ENCODE peak calls at places on chromosome 2, in five cellular contexts. Z, F, W, J and G are unnamed samples. For H3K4me1, the result is how much of the 10 kb centered on the place peaks cover.

GRCh38 chr2:40192864-40193669 is 258.8 kb downstream of the SLC8A1 start:
- DNase-seq in W (peak), Z (no peak), F (no peak), J (no peak), G (no peak)

GRCh38 chr2:153047220-153047619 is 328.8 kb downstream of the ARL6IP6 start:
- DNase-seq in F (no peak), W (no peak), J (no peak), Z (no peak), G (no peak)

GRCh38 chr2:48247171-48247570 is 282.8 kb upstream of the STON1 start:
- DNase-seq in Z (no peak), F (no peak), J (no peak), W (no peak), G (no peak)

GRCh38 chr2:10405441-10405840 is 42.7 kb downstream of the ODC1 start:
- DNase-seq in F (no peak), W (peak), Z (peak), J (no peak), G (no peak)

GRCh38 chr2:172098650-172099471 is 3.8 kb downstream of the DLX2 start:
- DNase-seq in J (peak), F (no peak), W (peak), Z (peak), G (peak)

GRCh38 chr2:181984814-181985631 is 630 bp upstream of the PPP1R1C start:
- DNase-seq in J (no peak), W (no peak), F (no peak), Z (no peak), G (no peak)

GRCh38 chr2:168687314-168687713 is 115.1 kb upstream of the NOSTRIN start:
- DNase-seq in J (peak), F (peak), W (peak), Z (no peak), G (no peak)

GRCh38 chr2:163800889-163801498 is 65.2 kb upstream of the FIGN start:
- DNase-seq in W (peak), Z (no peak), F (no peak), J (no peak), G (no peak)

GRCh38 chr2:39499336-39499735 is 62.3 kb upstream of the MAP4K3 start:
- DNase-seq in W (peak), Z (no peak), F (no peak), J (no peak), G (no peak)

GRCh38 chr2:157842106-157842879 is 33.8 kb downstream of the ACVR1 start:
- DNase-seq in W (no peak), Z (no peak), F (no peak), J (no peak), G (no peak)

GRCh38 chr2:157839822-157840221 is 36.3 kb downstream of the ACVR1 start:
- DNase-seq in Z (no peak), F (no peak), J (no peak), W (no peak), G (no peak)

GRCh38 chr2:157841485-157841884 is 34.6 kb downstream of the ACVR1 start:
- DNase-seq in J (no peak), Z (no peak), W (no peak), F (no peak), G (no peak)

GRCh38 chr2:157839162-157839801 is 36.8 kb downstream of the ACVR1 start:
- DNase-seq in J (no peak), W (peak), Z (no peak), F (no peak), G (no peak)

DNA sequence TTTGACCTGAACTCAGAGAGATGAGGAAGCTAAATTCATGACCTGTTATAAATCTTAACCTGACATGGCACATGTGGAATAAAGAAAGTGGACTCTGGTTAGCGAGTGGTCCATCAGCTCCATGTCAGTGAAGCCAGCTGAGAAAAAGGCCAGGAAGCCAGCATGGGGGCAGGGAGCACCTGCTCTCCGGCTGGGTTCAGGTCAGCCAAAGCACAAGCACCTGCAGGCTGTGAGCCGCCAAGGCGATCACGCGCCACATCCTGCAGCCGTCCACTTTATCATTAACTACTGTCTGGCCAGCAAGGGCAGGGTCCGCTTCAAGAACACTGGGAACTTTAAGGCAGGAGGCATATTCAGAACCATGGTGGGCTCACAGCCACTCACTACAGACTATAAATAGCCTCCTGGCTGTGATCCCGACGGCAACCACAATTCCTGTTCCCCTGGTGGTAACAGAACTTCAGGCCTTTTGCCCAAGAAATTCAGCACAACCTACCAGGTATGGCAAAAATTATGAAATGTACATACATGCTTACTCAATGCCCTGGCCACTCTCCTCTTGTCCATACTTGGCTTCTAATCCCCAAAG is 35.5 kb downstream of the ACVR1 start:
- DNase-seq in F (no peak), Z (peak), W (no peak), J (no peak), G (no peak)
- H3K4me1 ChIP-seq in F (under half), Z (half or more), W (under half), J (under half), G (under half)

DNA sequence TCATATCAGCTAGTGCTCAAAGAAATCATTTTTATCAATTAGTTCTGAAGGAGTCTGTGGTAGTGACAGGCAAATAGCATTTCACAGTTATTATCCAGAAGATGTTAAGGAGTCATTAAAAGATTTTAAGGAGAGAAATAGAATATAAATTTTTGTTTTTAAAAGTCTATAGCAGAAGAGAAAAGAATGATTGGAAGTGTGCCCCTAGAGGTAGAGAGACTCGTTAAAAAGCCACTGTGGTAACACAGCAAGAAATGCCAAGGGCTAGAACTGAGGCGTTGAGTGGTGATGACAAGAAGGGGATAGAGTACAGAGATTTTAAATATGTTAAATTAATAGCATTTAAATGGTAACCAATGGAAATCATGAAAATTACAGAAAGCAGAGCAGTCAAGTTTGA is 78.3 kb downstream of the VWC2L start:
- DNase-seq in Z (no peak), J (no peak), F (no peak), W (no peak), G (no peak)
- TF ChIP-seq CTCF in Z (no peak), J (no peak), F (peak), W (peak), G (no peak)

GRCh38 chr2:73985318-73986084 is 791 bp downstream of the TET3 start:
- DNase-seq in W (peak), J (peak), Z (peak), F (peak), G (no peak)

GRCh38 chr2:73987948-73988700 is 3.4 kb downstream of the TET3 start:
- DNase-seq in J (no peak), W (no peak), Z (no peak), F (no peak), G (no peak)

GRCh38 chr2:73986085-73986680 is 1.5 kb downstream of the TET3 start:
- DNase-seq in F (peak), J (peak), W (no peak), Z (no peak), G (no peak)

GRCh38 chr2:73984922-73985317 is 210 bp downstream of the TET3 start:
- DNase-seq in J (peak), F (no peak), Z (no peak), W (peak), G (no peak)

DNA sequence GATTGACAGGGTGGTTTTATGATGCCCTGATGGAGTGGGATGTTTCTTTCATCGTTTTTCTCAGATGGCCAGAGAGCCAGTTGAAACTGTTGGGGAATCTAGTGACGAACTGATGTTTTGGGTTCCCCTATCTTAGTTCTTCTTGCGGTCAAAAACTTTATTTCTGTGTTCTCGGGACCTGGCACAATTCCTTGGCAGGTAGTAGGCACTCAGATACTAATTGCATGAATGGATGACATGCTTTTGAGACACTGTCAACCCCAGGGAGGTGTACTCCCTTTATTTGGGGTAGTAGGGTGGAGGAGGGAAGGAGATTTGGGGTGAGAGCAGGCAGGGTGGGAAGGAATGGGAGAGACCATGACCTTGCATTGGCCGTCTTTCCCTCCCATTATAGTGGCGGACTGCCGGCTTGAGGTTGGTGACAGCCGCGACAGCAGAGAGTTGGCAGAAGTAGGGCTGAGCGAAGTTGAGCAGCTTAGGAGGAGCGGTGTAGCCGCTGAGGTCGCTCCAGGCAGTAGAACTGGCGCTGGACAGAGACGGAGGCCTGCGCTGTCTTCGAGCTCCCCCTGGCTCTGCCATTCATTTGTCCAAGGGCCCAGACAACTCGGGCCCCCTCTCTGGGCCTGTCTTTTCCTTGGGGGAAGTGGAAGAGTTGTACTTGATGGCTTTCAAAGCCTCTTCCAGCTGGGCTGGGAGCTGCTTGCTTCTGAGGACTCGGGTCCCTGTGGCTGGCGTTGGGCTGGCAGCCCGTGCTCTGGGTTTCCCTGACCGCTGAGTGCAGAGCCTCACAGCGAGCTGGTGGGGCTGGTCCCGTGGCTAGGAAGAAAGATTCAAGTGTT is 2.6 kb downstream of the TET3 start:
- DNase-seq in F (no peak), W (peak), Z (no peak), J (peak), G (no peak)
- H3K4me1 ChIP-seq in F (half or more), W (under half), Z (under half), J (half or more), G (under half)

GRCh38 chr2:232030229-232030628 is 68.7 kb downstream of the DIS3L2 start:
- DNase-seq in F (no peak), J (no peak), W (peak), Z (no peak), G (no peak)
- TF ChIP-seq CTCF in F (peak), J (no peak), W (peak), Z (no peak), G (no peak)